ENCODE peak calls at places on chromosomes 16 and 17, in ten cellular contexts. C, F, P, H, Q, J, E, S, O and T are unnamed samples.

GRCh38 chr17:18224428-18225120 is 861 bp upstream of the LLGL1 start:
- DNase-seq in C (no peak), F (no peak), P (peak; percentile 53), H (peak; percentile 54), Q (no peak), J (no peak), E (no peak), S (no peak), O (no peak), T (no peak)

GRCh38 chr16:58392215-58393137 is at the start of gene GINS3:
- DNase-seq in C (peak; percentile 85), F (peak; percentile 92), P (peak; percentile 89), H (peak; percentile 92), Q (peak; percentile 82), J (peak; percentile 93), E (peak; percentile 80), S (peak; percentile 57), O (peak; percentile 32), T (peak; percentile 96)

GRCh38 chr16:86455116-86455515 is 55.2 kb upstream of the FOXF1 start:
- DNase-seq in C (no peak), F (no peak), P (no peak), H (no peak), Q (peak; percentile 48), J (no peak), E (no peak), S (peak; percentile 60), O (peak; percentile 46), T (peak; percentile 26)

GRCh38 chr16:83948914-83949723 is 3.9 kb upstream of the OSGIN1 start:
- DNase-seq in C (no peak), F (no peak), P (no peak), H (no peak), Q (no peak), J (no peak), E (no peak), S (no peak), O (no peak), T (no peak)

GRCh38 chr17:72587773-72588511 is 467.1 kb downstream of the SOX9 start:
- DNase-seq in C (no peak), F (no peak), P (no peak), H (no peak), Q (peak; percentile 44), J (peak; percentile 59), E (no peak), S (no peak), O (no peak), T (no peak)

GRCh38 chr16:58029410-58029809 is 3.9 kb downstream of the MMP15 start:
- DNase-seq in C (no peak), F (no peak), P (no peak), H (no peak), Q (no peak), J (no peak), E (no peak), S (no peak), O (no peak), T (no peak)

GRCh38 chr16:17177968-17178880 is 292.5 kb downstream of the XYLT1 start:
- DNase-seq in C (no peak), F (no peak), P (no peak), H (no peak), Q (no peak), J (no peak), E (no peak), S (no peak), O (no peak), T (no peak)

GRCh38 chr16:30004811-30005242 is 6.0 kb downstream of the DOC2A start:
- DNase-seq in C (no peak), F (no peak), P (no peak), H (peak; percentile 32), Q (no peak), J (no peak), E (no peak), S (no peak), O (no peak), T (no peak)

GRCh38 chr17:74744349-74744713 is 4.1 kb upstream of the NHERF1 start:
- DNase-seq in C (no peak), F (no peak), P (no peak), H (no peak), Q (no peak), J (no peak), E (no peak), S (no peak), O (no peak), T (no peak)

GRCh38 chr17:41440531-41441033 is at the start of gene KRT38:
- DNase-seq in C (no peak), F (no peak), P (no peak), H (no peak), Q (no peak), J (no peak), E (no peak), S (no peak), O (no peak), T (no peak)

GRCh38 chr17:39950871-39951348 is 11.9 kb upstream of the GSDMA start:
- DNase-seq in C (no peak), F (no peak), P (no peak), H (peak; percentile 55), Q (no peak), J (no peak), E (no peak), S (no peak), O (no peak), T (no peak)

GRCh38 chr16:90019201-90019542 is at the start of gene DBNDD1:
- DNase-seq in C (no peak), F (no peak), P (no peak), H (no peak), Q (no peak), J (no peak), E (no peak), S (no peak), O (no peak), T (no peak)

GRCh38 chr17:77527394-77527793 is 386.6 kb downstream of the SEC14L1 start:
- DNase-seq in C (peak; percentile 74), F (no peak), P (no peak), H (no peak), Q (no peak), J (no peak), E (no peak), S (no peak), O (no peak), T (no peak)

GRCh38 chr17:28882154-28882895 is 15.2 kb downstream of the FLOT2 start:
- DNase-seq in C (no peak), F (no peak), P (no peak), H (no peak), Q (no peak), J (no peak), E (no peak), S (no peak), O (no peak), T (no peak)